ENCODE peak calls at places on chromosome 9, in eight cellular contexts. A is endothelial cell, Y is neural progenitor cell, R is A549, P is neural crest cell, M is NB4, Z is AG10803, I is MCF 10A. T is an unnamed sample.

GRCh38 chr9:131530930-131531832 is at the start of gene UCK1:
- DNase-seq in A (peak; percentile 79), Y (peak; percentile 96), R (peak; percentile 90), P (peak; percentile 72), M (peak; percentile 86), Z (peak; percentile 77), I (peak; percentile 74), T (peak; percentile 38)

GRCh38 chr9:95783426-95783975 is 92.0 kb upstream of the ERCC6L2 start:
- DNase-seq in A (no peak), Y (no peak), R (no peak), P (no peak), M (peak; percentile 63), Z (peak; percentile 22), I (peak; percentile 82), T (no peak)

GRCh38 chr9:125867752-125868400 is 120.7 kb downstream of the PBX3 start:
- DNase-seq in A (no peak), Y (no peak), R (no peak), P (no peak), M (no peak), Z (no peak), I (peak; percentile 51), T (no peak)

GRCh38 chr9:13915131-13915530 is 398.8 kb downstream of the NFIB start:
- DNase-seq in A (no peak), Y (no peak), R (no peak), P (no peak), M (no peak), Z (no peak), I (no peak), T (no peak)

GRCh38 chr9:99445377-99445891 is 223.4 kb downstream of the SEC61B start:
- DNase-seq in A (no peak), Y (no peak), R (peak; percentile 29), P (no peak), M (no peak), Z (peak; percentile 98), I (peak; percentile 97), T (peak; percentile 96)

GRCh38 chr9:129607026-129607397 is 13.9 kb downstream of the C9orf50 start:
- DNase-seq in A (no peak), Y (no peak), R (no peak), P (no peak), M (no peak), Z (no peak), I (no peak), T (no peak)

GRCh38 chr9:79431019-79431679 is 140.6 kb upstream of the TLE4 start:
- DNase-seq in A (no peak), Y (no peak), R (no peak), P (no peak), M (no peak), Z (no peak), I (peak; percentile 13), T (no peak)

GRCh38 chr9:125633116-125633743 is 73.8 kb downstream of the MAPKAP1 start:
- DNase-seq in A (no peak), Y (no peak), R (no peak), P (no peak), M (peak; percentile 16), Z (no peak), I (peak; percentile 36), T (peak; percentile 17)

GRCh38 chr9:32554107-32554506 is 1.7 kb upstream of the TOPORS start:
- DNase-seq in A (no peak), Y (no peak), R (no peak), P (no peak), M (peak; percentile 83), Z (peak; percentile 15), I (peak; percentile 9), T (no peak)

GRCh38 chr9:32552172-32552872 is at the start of the genes SMIM27 and TOPORS:
- DNase-seq in A (peak; percentile 87), Y (peak; percentile 95), R (peak; percentile 90), P (peak; percentile 73), M (peak; percentile 99), Z (peak; percentile 85), I (peak; percentile 92), T (peak; percentile 83)

GRCh38 chr9:32550046-32550608 is 2.0 kb upstream of the SMIM27 start:
- DNase-seq in A (no peak), Y (peak; percentile 33), R (peak; percentile 8), P (no peak), M (no peak), Z (peak; percentile 24), I (peak; percentile 5), T (peak; percentile 21)

GRCh38 chr9:32551491-32552049 is 557 bp upstream of the SMIM27 start:
- DNase-seq in A (peak; percentile 28), Y (peak; percentile 65), R (peak; percentile 28), P (peak; percentile 25), M (peak; percentile 74), Z (peak; percentile 15), I (no peak), T (no peak)

DNA sequence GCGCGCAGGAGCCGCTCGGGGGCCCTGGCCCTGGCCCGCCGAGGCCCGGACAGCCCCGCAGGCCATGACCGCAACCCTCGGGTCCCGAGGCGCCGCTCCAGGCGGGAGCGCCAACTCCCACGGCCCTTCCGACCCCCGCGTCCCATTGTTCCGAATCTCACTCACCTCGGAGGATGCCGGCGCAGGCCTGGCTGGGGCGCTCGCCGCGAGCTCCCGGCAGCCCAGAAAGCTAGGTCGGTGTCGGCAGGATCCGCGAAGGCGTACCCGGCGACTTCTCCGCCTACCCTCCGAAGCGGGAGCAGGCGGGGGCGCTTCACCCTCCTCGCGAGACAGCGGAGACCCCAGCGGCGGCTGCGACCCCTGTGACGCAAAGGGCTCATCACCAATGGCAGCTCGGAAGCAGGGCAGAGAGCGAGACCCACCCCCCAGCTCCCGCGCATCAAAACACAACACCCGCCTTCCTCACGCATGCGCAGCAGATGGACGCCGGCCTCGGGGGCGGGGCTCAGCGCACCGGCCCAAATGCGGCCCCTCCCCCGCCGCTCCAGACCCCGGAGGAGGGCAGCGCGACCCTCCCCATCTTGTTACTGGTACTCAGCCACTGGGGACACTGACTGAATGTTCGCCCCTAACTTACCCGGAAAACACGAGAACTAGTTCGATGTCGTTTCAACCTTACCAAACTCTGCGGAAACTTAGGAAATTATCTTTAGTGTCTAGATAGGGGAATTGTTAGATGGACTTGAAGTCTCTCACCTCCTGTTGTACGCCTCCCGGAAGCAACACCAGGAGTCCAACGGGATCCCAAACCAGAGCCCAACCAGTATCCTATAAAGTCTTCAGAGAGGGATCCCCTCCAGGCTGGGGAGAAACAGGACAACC is 1.3 kb upstream of the SMIM27 start:
- DNase-seq in A (peak; percentile 97), Y (peak; percentile 98), R (peak; percentile 97), P (peak; percentile 96), M (peak; percentile 98), Z (peak; percentile 86), I (peak; percentile 86), T (peak; percentile 78)
- TF ChIP-seq CTCF in A (no peak), Y (peak; percentile 19), R (no peak), P (peak; percentile 11), M (peak; percentile 18), Z (no peak), I (no peak), T (peak; percentile 7)

GRCh38 chr9:134750450-134751155 is 109.0 kb downstream of the COL5A1 start:
- DNase-seq in A (no peak), Y (no peak), R (no peak), P (no peak), M (no peak), Z (no peak), I (no peak), T (no peak)

GRCh38 chr9:134751630-134752029 is 110.0 kb downstream of the COL5A1 start:
- DNase-seq in A (no peak), Y (no peak), R (no peak), P (no peak), M (no peak), Z (no peak), I (no peak), T (no peak)

GRCh38 chr9:134748637-134749036 is 107.0 kb downstream of the COL5A1 start:
- DNase-seq in A (no peak), Y (no peak), R (no peak), P (no peak), M (no peak), Z (no peak), I (no peak), T (no peak)

GRCh38 chr9:134744542-134745295 is 103.1 kb downstream of the COL5A1 start:
- DNase-seq in A (no peak), Y (no peak), R (no peak), P (no peak), M (no peak), Z (no peak), I (no peak), T (no peak)

DNA sequence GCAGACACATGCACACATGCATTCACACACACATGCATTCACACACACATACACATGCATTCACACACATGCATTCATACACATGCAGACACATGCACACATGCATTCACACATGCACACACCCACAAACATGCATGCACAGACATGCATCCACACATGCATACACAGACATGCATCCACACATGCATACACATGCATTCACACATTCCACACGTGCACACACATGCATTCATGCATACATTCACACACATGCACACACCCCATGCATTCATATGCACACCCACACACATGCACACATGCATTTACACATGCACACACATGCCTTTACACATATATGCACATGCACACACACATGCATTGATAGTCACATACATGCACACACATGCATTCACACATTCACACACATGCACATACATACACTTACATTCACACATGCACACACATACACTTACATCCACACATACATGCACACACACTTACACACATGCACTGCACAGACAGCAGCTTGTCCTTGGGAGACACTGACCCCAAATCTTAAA is 106.4 kb downstream of the COL5A1 start:
- DNase-seq in A (no peak), Y (no peak), R (no peak), P (no peak), M (no peak), Z (no peak), I (no peak), T (no peak)
- TF ChIP-seq CTCF in A (no peak), Y (no peak), R (no peak), P (no peak), M (no peak), Z (no peak), I (no peak), T (no peak)

DNA sequence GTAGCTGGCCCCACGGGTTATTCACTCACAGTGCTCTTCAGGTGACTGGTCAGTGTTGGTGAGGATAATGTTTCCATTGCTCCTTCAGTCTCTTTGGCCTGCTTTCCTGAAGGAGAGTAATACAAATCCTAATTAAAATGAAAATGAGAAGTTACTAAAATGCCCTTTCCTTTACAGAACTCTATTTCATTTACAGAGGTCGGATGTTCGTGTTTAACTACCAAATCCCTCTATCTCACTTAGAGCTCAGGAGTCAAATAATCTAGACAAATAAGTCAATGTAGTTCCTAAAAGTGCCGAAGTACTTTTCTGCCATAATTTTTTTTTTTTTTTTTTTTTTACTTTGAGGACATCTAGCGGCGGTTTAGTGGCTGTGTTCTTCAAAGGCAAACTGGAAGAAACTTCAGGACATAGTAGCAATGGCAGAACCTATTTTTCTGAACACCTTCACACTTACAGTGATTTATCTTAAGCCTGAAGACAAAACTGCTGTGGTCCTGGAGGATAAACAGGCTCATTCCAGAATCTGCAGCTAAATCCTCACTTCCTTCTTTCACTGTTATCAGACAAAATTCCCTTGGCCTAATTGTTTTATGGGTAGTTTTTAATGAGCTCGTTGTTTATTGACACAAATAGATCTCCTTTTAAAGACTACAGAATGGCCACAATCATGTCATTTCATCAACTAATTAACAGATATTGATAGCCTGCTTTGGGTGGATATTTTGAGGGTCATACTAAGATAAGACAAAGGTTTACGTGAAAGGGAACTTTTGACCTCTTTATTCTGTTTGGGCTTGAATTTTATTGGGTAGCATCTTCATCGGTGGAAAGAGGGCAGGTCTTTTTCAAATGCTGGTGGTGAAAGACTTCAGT is 207.6 kb upstream of the DMRTA1 start:
- DNase-seq in A (no peak), Y (peak; percentile 38), R (peak; percentile 7), P (no peak), M (no peak), Z (peak; percentile 65), I (peak; percentile 33), T (peak; percentile 42)
- TF ChIP-seq CTCF in A (peak; percentile 67), Y (peak; percentile 49), R (peak; percentile 73), P (peak; percentile 68), M (no peak), Z (peak; percentile 64), I (no peak), T (peak; percentile 80)

DNA sequence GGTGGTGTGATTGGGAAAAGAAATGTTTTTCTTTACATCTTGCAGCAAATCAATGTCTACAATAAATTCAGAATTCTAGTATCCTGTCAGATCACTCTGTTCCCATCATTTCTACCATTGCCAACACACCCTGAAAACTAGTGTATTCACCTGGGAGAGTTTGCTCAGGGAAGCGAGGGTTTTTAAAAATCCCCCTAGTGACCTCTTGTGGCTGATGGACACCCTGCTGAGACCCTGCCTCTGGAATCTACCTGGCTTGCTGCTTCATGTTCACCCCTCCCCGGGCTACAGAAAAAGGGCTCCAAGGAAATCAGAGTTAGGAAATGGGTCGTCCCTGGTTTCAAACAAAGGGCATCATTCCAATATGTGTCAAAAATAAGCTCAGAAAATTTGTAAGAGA is 21.4 kb upstream of the ALDOB start:
- DNase-seq in A (no peak), Y (peak; percentile 29), R (no peak), P (no peak), M (no peak), Z (no peak), I (no peak), T (no peak)
- TF ChIP-seq CTCF in A (no peak), Y (no peak), R (no peak), P (no peak), M (no peak), Z (no peak), I (no peak), T (no peak)